ENCODE peak calls at places on chromosomes 12 and 14, in four cellular contexts. M is HepG2, Y is A549, H is K562. D is an unnamed sample.

GRCh38 chr12:11653215-11653753 is 3.8 kb downstream of the ETV6 start:
- DNase-seq in M (no peak), Y (no peak), H (no peak), D (peak; percentile 43)

GRCh38 chr12:27081668-27082091 is 698 bp downstream of the C12orf71 start:
- DNase-seq in M (peak; percentile 10), Y (peak; percentile 41), H (no peak), D (peak; percentile 15)

GRCh38 chr14:72476657-72477499 is 417.0 kb downstream of the DPF3 start:
- DNase-seq in M (no peak), Y (peak; percentile 1), H (no peak), D (peak; percentile 53)

GRCh38 chr12:111597731-111598636 is 1.1 kb downstream of the ATXN2 start:
- DNase-seq in M (no peak), Y (peak; percentile 52), H (peak; percentile 74), D (no peak)

GRCh38 chr12:47864646-47865235 is 40.1 kb downstream of the VDR start:
- DNase-seq in M (no peak), Y (no peak), H (no peak), D (no peak)

GRCh38 chr12:45543887-45544286 is 185.6 kb upstream of the ARID2 start:
- DNase-seq in M (peak; percentile 53), Y (peak; percentile 78), H (peak; percentile 48), D (peak; percentile 87)

GRCh38 chr12:100798799-100799198 is 4.2 kb downstream of the ANO4 start:
- DNase-seq in M (no peak), Y (no peak), H (no peak), D (peak; percentile 52)

GRCh38 chr14:98169170-98169587 is 1102.8 kb downstream of the BCL11B start:
- DNase-seq in M (no peak), Y (no peak), H (no peak), D (no peak)

GRCh38 chr12:79690156-79690605 is 583 bp downstream of the PAWR start:
- DNase-seq in M (peak; percentile 14), Y (peak; percentile 63), H (no peak), D (peak; percentile 20)

GRCh38 chr12:119200601-119201000 is 21.9 kb downstream of the HSPB8 start:
- DNase-seq in M (no peak), Y (no peak), H (no peak), D (no peak)

GRCh38 chr12:739349-739748 is 13.0 kb upstream of the WNK1 start:
- DNase-seq in M (no peak), Y (no peak), H (no peak), D (no peak)

GRCh38 chr14:71556730-71557129 is 375.5 kb upstream of the RGS6 start:
- DNase-seq in M (no peak), Y (no peak), H (no peak), D (no peak)

GRCh38 chr12:31868980-31869379 is 90.2 kb upstream of the RESF1 start:
- DNase-seq in M (no peak), Y (peak; percentile 46), H (no peak), D (peak; percentile 20)

GRCh38 chr12:50129297-50129696 is 17.3 kb downstream of the COX14 start:
- DNase-seq in M (no peak), Y (no peak), H (no peak), D (no peak)

GRCh38 chr14:100652739-100653138 is 65.5 kb upstream of the BEGAIN start:
- DNase-seq in M (no peak), Y (no peak), H (no peak), D (no peak)

GRCh38 chr12:11578461-11578993 is 70.9 kb upstream of the ETV6 start:
- DNase-seq in M (no peak), Y (no peak), H (no peak), D (no peak)

GRCh38 chr14:80477388-80478160 is 266.3 kb upstream of the DIO2 start:
- DNase-seq in M (no peak), Y (no peak), H (no peak), D (peak; percentile 71)

GRCh38 chr12:108363165-108363564 is 24.1 kb upstream of the CMKLR1 start:
- DNase-seq in M (no peak), Y (no peak), H (no peak), D (no peak)

GRCh38 chr12:84996759-84997158 is 39.3 kb downstream of the TSPAN19 start:
- DNase-seq in M (no peak), Y (no peak), H (no peak), D (no peak)

DNA sequence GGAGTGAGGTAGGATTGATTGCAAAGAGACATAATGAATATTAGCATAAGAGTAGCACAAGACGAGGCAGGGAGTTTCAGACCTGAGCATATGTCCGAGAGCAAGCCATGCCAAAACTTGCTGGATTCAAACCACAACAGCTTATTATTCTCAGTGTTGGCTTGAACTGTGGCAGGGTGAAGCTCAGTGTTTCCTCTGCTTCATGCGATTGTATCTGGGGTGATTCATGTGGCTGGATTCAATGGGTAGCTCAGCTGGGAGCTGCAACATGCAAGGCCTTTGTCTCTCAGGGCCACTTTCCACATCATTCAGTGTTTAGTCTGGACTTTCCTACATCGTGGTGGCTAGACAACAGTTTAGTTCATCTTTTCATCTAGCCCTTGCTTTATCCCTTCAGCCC is 22.1 kb upstream of the E2F7 start:
- DNase-seq in M (no peak), Y (no peak), H (no peak), D (peak; percentile 95)
- TF ChIP-seq RFX5 in M (no peak), Y (no peak), H (no peak), D (no peak)

GRCh38 chr12:116924558-116925453 is 14.1 kb downstream of the FBXW8 start:
- DNase-seq in M (peak; percentile 51), Y (peak; percentile 24), H (no peak), D (peak; percentile 91)
- TF ChIP-seq MAZ in M (no peak), Y (no peak), H (no peak), D (peak; percentile 20)

DNA sequence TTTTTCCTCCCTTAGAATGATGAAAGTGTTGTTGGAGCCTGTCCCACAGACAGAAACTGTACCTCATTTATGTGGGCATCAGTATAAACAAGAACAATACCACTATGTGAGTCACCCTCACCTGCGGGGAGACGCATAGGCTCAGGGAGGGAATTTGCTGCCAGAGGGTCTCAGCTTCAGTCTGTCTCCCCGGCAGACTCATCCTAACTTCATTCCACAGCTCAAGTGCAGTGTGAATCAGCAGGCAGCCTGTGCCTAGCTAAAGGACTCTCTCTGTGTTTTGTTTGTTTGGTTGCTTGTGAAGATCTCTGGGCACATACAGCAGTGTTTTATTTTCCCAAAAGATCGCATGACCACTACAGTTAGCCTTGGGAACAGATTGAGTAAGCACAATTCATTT is 98.9 kb downstream of the PRKCH start:
- DNase-seq in M (no peak), Y (peak; percentile 12), H (no peak), D (peak; percentile 5)
- TF ChIP-seq CEBPB in M (no peak), Y (no peak), H (no peak), D (no peak)

DNA sequence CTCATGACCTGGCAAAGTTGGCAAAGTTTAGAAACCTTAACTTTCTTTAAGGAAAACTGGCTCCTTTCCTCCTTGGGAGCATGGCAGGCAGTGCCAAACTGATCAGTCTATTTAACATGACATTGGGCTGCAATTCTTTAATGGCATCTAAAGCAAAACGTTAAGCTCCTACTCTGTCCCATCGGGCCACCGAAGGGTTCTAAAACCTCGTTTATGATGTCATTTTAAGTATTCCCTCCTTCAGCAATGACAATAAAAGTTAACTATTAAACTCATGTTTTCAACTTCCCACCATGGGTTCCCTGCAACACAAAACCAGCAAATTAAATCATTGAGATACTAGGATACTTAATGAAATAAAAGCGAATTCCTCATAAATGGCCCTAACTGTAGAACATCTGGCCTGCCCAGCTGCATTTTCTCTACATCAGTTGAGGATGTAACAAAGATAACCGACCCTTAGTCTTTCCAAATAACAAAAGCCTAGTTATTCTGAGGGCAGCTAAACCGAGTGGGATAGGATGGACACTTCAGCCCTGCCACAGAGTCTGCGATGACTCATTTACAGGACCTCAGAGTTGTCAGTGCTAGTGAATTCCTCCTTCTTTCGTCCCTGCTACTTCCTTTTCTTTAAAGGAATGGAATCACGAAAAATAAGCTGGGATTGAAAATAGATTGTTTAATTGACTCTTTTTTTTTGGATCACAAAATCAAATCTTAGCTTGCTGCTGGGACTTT is 34.5 kb upstream of the RIC8B start:
- DNase-seq in M (no peak), Y (no peak), H (peak; percentile 38), D (peak; percentile 35)
- TF ChIP-seq RFX5 in M (no peak), Y (no peak), H (no peak), D (no peak)

GRCh38 chr14:90464481-90464880 is 67.7 kb downstream of the CALM1 start:
- DNase-seq in M (no peak), Y (no peak), H (no peak), D (no peak)
- TF ChIP-seq MAZ in M (no peak), Y (no peak), H (no peak), D (no peak)